ENCODE peak calls at places on chromosome 4, in four cellular contexts. O is mesendoderm, L is RPMI8226, D is naive B cell. M is an unnamed sample.

GRCh38 chr4:18691431-18692200 is 670.1 kb upstream of the LCORL start:
- DNase-seq in O (peak; percentile 99), L (no peak), D (no peak), M (peak; percentile 26)

GRCh38 chr4:134085525-134085924 is 116.1 kb downstream of the PABPC4L start:
- DNase-seq in O (no peak), L (no peak), D (no peak), M (no peak)

GRCh38 chr4:128876194-128876593 is 66.7 kb downstream of the JADE1 start:
- DNase-seq in O (no peak), L (no peak), D (no peak), M (no peak)

GRCh38 chr4:183098080-183098722 is 856 bp upstream of the WWC2 start:
- DNase-seq in O (no peak), L (no peak), D (peak; percentile 9), M (peak; percentile 83)

GRCh38 chr4:153573881-153574807 is 108.0 kb downstream of the TMEM131L start:
- DNase-seq in O (peak; percentile 39), L (peak; percentile 59), D (peak; percentile 50), M (no peak)

GRCh38 chr4:1096841-1097240 is 16.5 kb downstream of the RNF212 start:
- DNase-seq in O (no peak), L (no peak), D (no peak), M (no peak)

GRCh38 chr4:138190452-138190858 is 51.7 kb downstream of the SLC7A11 start:
- DNase-seq in O (no peak), L (peak; percentile 33), D (peak; percentile 60), M (no peak)

GRCh38 chr4:163679189-163679588 is 184.7 kb downstream of the TMA16 start:
- DNase-seq in O (peak; percentile 10), L (peak; percentile 16), D (no peak), M (peak; percentile 31)

GRCh38 chr4:2048831-2049230 is 10.3 kb upstream of the NAT8L start:
- DNase-seq in O (no peak), L (peak; percentile 45), D (no peak), M (no peak)

GRCh38 chr4:16290681-16291420 is 64.6 kb upstream of the TAPT1 start:
- DNase-seq in O (no peak), L (no peak), D (no peak), M (no peak)

GRCh38 chr4:28686618-28687017 is 1826.0 kb downstream of the STIM2 start:
- DNase-seq in O (peak; percentile 80), L (peak; percentile 18), D (no peak), M (peak; percentile 12)

GRCh38 chr4:148359769-148360168 is 82.4 kb downstream of the NR3C2 start:
- DNase-seq in O (no peak), L (no peak), D (no peak), M (peak; percentile 5)

GRCh38 chr4:57182132-57182874 is 72.1 kb upstream of the IGFBP7 start:
- DNase-seq in O (no peak), L (peak; percentile 29), D (no peak), M (no peak)

GRCh38 chr4:81577392-81577791 is 105.7 kb upstream of the RASGEF1B start:
- DNase-seq in O (no peak), L (no peak), D (no peak), M (no peak)

GRCh38 chr4:26719954-26720552 is 136.2 kb downstream of the TBC1D19 start:
- DNase-seq in O (peak; percentile 20), L (no peak), D (no peak), M (peak; percentile 4)

GRCh38 chr4:153735901-153736461 is 23.8 kb downstream of the RNF175 start:
- DNase-seq in O (no peak), L (no peak), D (no peak), M (no peak)

GRCh38 chr4:184309241-184310170 is 91.8 kb upstream of the ENPP6 start:
- DNase-seq in O (no peak), L (no peak), D (no peak), M (no peak)

GRCh38 chr4:150006197-150006596 is 72.0 kb upstream of the DCLK2 start:
- DNase-seq in O (no peak), L (no peak), D (no peak), M (no peak)

GRCh38 chr4:835148-836002 is 9.4 kb upstream of the CPLX1 start:
- DNase-seq in O (no peak), L (peak; percentile 75), D (no peak), M (peak; percentile 62)

GRCh38 chr4:94339779-94340178 is 2.9 kb downstream of the HPGDS start:
- DNase-seq in O (no peak), L (no peak), D (no peak), M (no peak)

GRCh38 chr4:88244821-88245579 is 39.4 kb downstream of the PPM1K start:
- DNase-seq in O (no peak), L (no peak), D (peak; percentile 33), M (peak; percentile 30)

GRCh38 chr4:107823870-107824366 is 814 bp upstream of the SGMS2 start:
- DNase-seq in O (peak; percentile 60), L (no peak), D (no peak), M (peak; percentile 51)

M was measured in H7.